ENCODE peak calls at places on chromosome 12, in eight cellular contexts. I is heart right ventricle, W is aorta, F is osteoblast, V is NT2/D1, T is adipocyte, X is left ventricle myocardium inferior, G is Peyer's patch. R is an unnamed sample.
A peak's percentile ranks its signal among the peaks of the same experiment; 100 is the strongest.

GRCh38 chr12:111318450-111318849 is 50.4 kb downstream of the PHETA1 start:
- DNase-seq in W (no peak), V (no peak), G (no peak), T (no peak), F (no peak), I (no peak), X (no peak), R (no peak)

GRCh38 chr12:67651380-67651695 is 2.8 kb downstream of the DYRK2 start:
- DNase-seq in F (peak; percentile 94), X (no peak), G (peak; percentile 69), V (no peak), T (peak; percentile 56), W (no peak), I (no peak), R (peak; percentile 22)

GRCh38 chr12:91224411-91224810 is 41.8 kb upstream of the DCN start:
- DNase-seq in V (no peak), I (no peak), T (peak; percentile 36), W (no peak), X (no peak), G (no peak), F (no peak), R (no peak)

GRCh38 chr12:85877459-85877858 is 3.4 kb downstream of the NTS start:
- DNase-seq in F (no peak), X (no peak), T (no peak), I (no peak), G (no peak), W (no peak), V (no peak), R (no peak)

GRCh38 chr12:63752283-63752682 is 27.4 kb upstream of the RXYLT1 start:
- DNase-seq in X (no peak), G (no peak), V (no peak), I (no peak), F (peak; percentile 22), W (no peak), T (no peak), R (no peak)

GRCh38 chr12:25889185-25889584 is 69.3 kb upstream of the RASSF8 start:
- DNase-seq in I (no peak), X (no peak), F (no peak), W (no peak), T (no peak), G (no peak), V (no peak), R (no peak)

GRCh38 chr12:21500786-21501257 is 613 bp downstream of the RECQL start:
- DNase-seq in I (no peak), F (no peak), V (no peak), W (no peak), G (no peak), X (no peak), T (no peak), R (no peak)

GRCh38 chr12:69779928-69780327 is 41.3 kb downstream of the RAB3IP start:
- DNase-seq in T (peak; percentile 5), W (no peak), X (no peak), F (peak; percentile 60), G (peak; percentile 45), I (no peak), V (peak; percentile 74), R (peak; percentile 20)

GRCh38 chr12:49154221-49154620 is 23.0 kb upstream of the TUBA1B start:
- DNase-seq in G (no peak), W (no peak), T (no peak), F (no peak), X (no peak), V (no peak), I (no peak), R (no peak)

GRCh38 chr12:50119387-50119786 is 7.4 kb downstream of the COX14 start:
- DNase-seq in X (no peak), G (no peak), V (no peak), F (no peak), T (no peak), I (no peak), W (no peak), R (no peak)

GRCh38 chr12:112466835-112467234 is 48.1 kb downstream of the PTPN11 start:
- DNase-seq in W (no peak), F (no peak), V (no peak), G (no peak), X (no peak), I (no peak), T (no peak), R (no peak)

GRCh38 chr12:69042970-69043369 is 110.0 kb upstream of the CPM start:
- DNase-seq in F (peak; percentile 26), V (no peak), W (no peak), I (no peak), G (no peak), T (no peak), X (no peak), R (no peak)

GRCh38 chr12:65200007-65200665 is 30.8 kb downstream of the LEMD3 start:
- DNase-seq in W (no peak), X (no peak), V (no peak), F (no peak), I (no peak), G (no peak), T (no peak), R (no peak)

GRCh38 chr12:81819991-81820633 is 61.0 kb upstream of the PPFIA2 start:
- DNase-seq in I (no peak), F (no peak), G (no peak), V (no peak), W (no peak), T (peak; percentile 27), X (no peak), R (no peak)

GRCh38 chr12:106645074-106645421 is 62.2 kb downstream of the RFX4 start:
- DNase-seq in F (peak; percentile 25), T (no peak), X (peak; percentile 59), I (peak; percentile 58), V (no peak), W (no peak), G (no peak), R (peak; percentile 24)

GRCh38 chr12:6383572-6384498 is at the start of gene LTBR:
- DNase-seq in W (peak; percentile 99), T (peak; percentile 99), F (peak; percentile 99), V (no peak), G (peak; percentile 95), X (peak; percentile 98), I (peak; percentile 98), R (peak; percentile 97)

GRCh38 chr12:113041560-113041959 is 15.0 kb upstream of the DTX1 start:
- DNase-seq in F (no peak), G (no peak), T (no peak), W (no peak), V (no peak), I (no peak), X (no peak), R (no peak)

GRCh38 chr12:91567100-91567485 is 384.5 kb upstream of the DCN start:
- DNase-seq in F (no peak), T (no peak), V (no peak), W (no peak), I (no peak), X (no peak), G (no peak), R (no peak)

GRCh38 chr12:4006743-4007142 is 133.5 kb upstream of the PARP11 start:
- DNase-seq in G (no peak), T (no peak), W (no peak), I (no peak), F (no peak), X (no peak), V (no peak), R (no peak)

GRCh38 chr12:34384693-34385092 is 362.4 kb downstream of the ALG10 start:
- DNase-seq in X (no peak), W (no peak), F (peak; percentile 60), G (no peak), I (no peak), T (no peak), V (no peak), R (no peak)

GRCh38 chr12:34386621-34387255 is 364.4 kb downstream of the ALG10 start:
- DNase-seq in V (no peak), X (no peak), W (no peak), I (no peak), F (no peak), G (no peak), T (no peak), R (no peak)

GRCh38 chr12:34387711-34388635 is 365.7 kb downstream of the ALG10 start:
- DNase-seq in T (no peak), X (no peak), G (no peak), W (peak; percentile 68), F (peak; percentile 37), I (no peak), V (no peak), R (no peak)

GRCh38 chr12:34388636-34389377 is 366.5 kb downstream of the ALG10 start:
- DNase-seq in G (no peak), V (no peak), X (no peak), I (no peak), F (peak; percentile 46), W (peak; percentile 50), T (no peak), R (no peak)

GRCh38 chr12:34386016-34386415 is 363.7 kb downstream of the ALG10 start:
- DNase-seq in X (no peak), F (peak; percentile 19), W (no peak), T (no peak), V (no peak), I (no peak), G (no peak), R (no peak)
- H3K9me3 ChIP-seq in X (peaks cover 47% of the 10 kb centered on the region), F (no peaks in the 10 kb centered on the region), W (peaks cover 9% of the 10 kb centered on the region), T (no peaks in the 10 kb centered on the region), V (no peaks in the 10 kb centered on the region), I (peaks cover 100% of the 10 kb centered on the region), G (peaks cover 46% of the 10 kb centered on the region), R (no peaks in the 10 kb centered on the region)

DNA sequence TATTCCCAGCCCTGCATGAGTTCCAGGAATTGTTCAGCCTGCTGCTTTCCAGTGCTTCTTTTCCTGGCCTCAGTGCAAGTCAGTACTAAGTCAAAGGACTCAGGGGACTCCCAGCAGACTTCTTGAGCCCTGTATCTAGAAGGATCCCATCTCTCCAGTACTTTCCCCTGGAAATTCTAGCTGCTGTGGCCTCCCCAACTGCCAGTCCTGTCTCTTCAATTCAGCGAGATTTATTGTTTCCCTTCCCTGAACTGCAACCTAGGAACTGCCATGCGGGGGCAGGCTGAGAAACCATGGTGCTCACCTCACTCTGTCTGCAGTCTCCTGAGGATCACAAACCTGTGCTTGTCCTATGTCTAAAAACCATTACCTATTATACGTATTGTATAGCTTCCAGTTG is 31.8 kb downstream of the ZNF605 start:
- DNase-seq in G (no peak), W (no peak), T (no peak), X (no peak), F (no peak), I (no peak), V (no peak), R (no peak)
- H3K9me3 ChIP-seq in G (peaks cover 98% of the 10 kb centered on the region), W (peaks cover 28% of the 10 kb centered on the region), T (peaks cover 100% of the 10 kb centered on the region), X (peaks cover 100% of the 10 kb centered on the region), F (peaks cover 50% of the 10 kb centered on the region), I (peaks cover 100% of the 10 kb centered on the region), V (peaks cover 92% of the 10 kb centered on the region), R (peaks cover 70% of the 10 kb centered on the region)

GRCh38 chr12:130079254-130079653 is 83.0 kb upstream of the FZD10 start:
- DNase-seq in W (peak; percentile 17), V (no peak), X (no peak), F (no peak), I (no peak), T (no peak), G (no peak), R (no peak)
- H3K9me3 ChIP-seq in W (no peaks in the 10 kb centered on the region), V (peaks cover 9% of the 10 kb centered on the region), X (peaks cover 24% of the 10 kb centered on the region), F (no peaks in the 10 kb centered on the region), I (peaks cover 28% of the 10 kb centered on the region), T (no peaks in the 10 kb centered on the region), G (no peaks in the 10 kb centered on the region), R (no peaks in the 10 kb centered on the region)

DNA sequence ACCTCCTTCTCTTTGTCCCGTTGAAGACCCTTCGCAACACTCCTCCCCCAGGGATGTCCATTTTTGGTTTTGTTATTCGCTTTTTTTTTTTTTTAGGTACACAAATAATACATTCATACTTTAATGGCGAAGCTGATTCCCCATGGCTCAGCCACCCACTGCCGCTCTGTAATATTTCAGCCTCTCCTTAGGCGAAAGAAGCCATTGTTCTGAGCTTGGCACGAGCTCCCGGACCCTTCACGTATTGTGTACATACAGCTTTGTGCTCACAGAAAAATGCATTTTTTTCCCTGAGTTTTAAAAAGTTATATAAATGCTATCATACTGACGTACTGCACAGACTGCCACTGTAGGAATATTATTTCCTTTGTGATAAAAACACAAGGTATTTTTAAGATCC is 115.0 kb downstream of the TMEM132C start:
- DNase-seq in V (no peak), T (no peak), F (no peak), I (no peak), X (no peak), G (no peak), W (no peak), R (no peak)
- H3K9me3 ChIP-seq in V (no peaks in the 10 kb centered on the region), T (no peaks in the 10 kb centered on the region), F (no peaks in the 10 kb centered on the region), I (no peaks in the 10 kb centered on the region), X (no peaks in the 10 kb centered on the region), G (no peaks in the 10 kb centered on the region), W (no peaks in the 10 kb centered on the region), R (no peaks in the 10 kb centered on the region)